ENCODE peak calls at places on chromosomes 16 and 17, in five cellular contexts. J, D, O, V and B are unnamed samples.

GRCh38 chr17:77288115-77288619 is 147.4 kb downstream of the SEC14L1 start:
- DNase-seq in O (no peak), J (no peak), D (no peak), V (no peak), B (no peak)

GRCh38 chr17:12421646-12422306 is 243.9 kb upstream of the MYOCD start:
- DNase-seq in J (no peak), D (no peak), V (no peak), O (no peak), B (no peak)

GRCh38 chr17:11285946-11286345 is 44.9 kb downstream of the SHISA6 start:
- DNase-seq in J (no peak), O (no peak), D (no peak), V (no peak), B (no peak)

GRCh38 chr16:87391324-87391949 is 699 bp upstream of the MAP1LC3B start:
- DNase-seq in O (peak), V (no peak), J (no peak), D (no peak), B (no peak)

GRCh38 chr17:47315451-47316266 is 8.1 kb upstream of the EFCAB13 start:
- DNase-seq in J (no peak), O (no peak), V (peak), D (peak), B (peak)

GRCh38 chr17:75241996-75242460 is 19.4 kb downstream of the GGA3 start:
- DNase-seq in V (no peak), D (no peak), J (no peak), O (no peak), B (no peak)

GRCh38 chr17:4600563-4600962 is 16.2 kb downstream of the SMTNL2 start:
- DNase-seq in J (no peak), D (no peak), V (no peak), O (no peak), B (no peak)

GRCh38 chr17:39706921-39707337 is 7.1 kb downstream of the ERBB2 start:
- DNase-seq in D (no peak), V (no peak), O (no peak), J (no peak), B (no peak)

GRCh38 chr16:79757163-79757562 is 156.6 kb upstream of the MAF start:
- DNase-seq in J (no peak), D (no peak), V (no peak), O (no peak), B (no peak)

GRCh38 chr17:27499451-27500265 is 43.4 kb downstream of the KSR1 start:
- DNase-seq in J (no peak), O (no peak), D (no peak), V (no peak), B (no peak)

GRCh38 chr16:1998852-1999801 is 9.4 kb downstream of the SYNGR3 start:
- DNase-seq in O (no peak), D (no peak), J (no peak), V (no peak), B (no peak)

GRCh38 chr17:42135664-42136653 is 13.4 kb downstream of the HSPB9 start:
- DNase-seq in O (no peak), J (no peak), D (no peak), V (no peak), B (no peak)

GRCh38 chr16:52309761-52310416 is 237.1 kb downstream of the TOX3 start:
- DNase-seq in J (no peak), O (no peak), V (no peak), D (no peak), B (no peak)

GRCh38 chr17:40371261-40371929 is 6.9 kb upstream of the GJD3 start:
- DNase-seq in V (no peak), O (no peak), J (no peak), D (no peak), B (no peak)

GRCh38 chr17:5793899-5794298 is 209.6 kb upstream of the NLRP1 start:
- DNase-seq in V (no peak), D (peak), J (no peak), O (no peak), B (no peak)

GRCh38 chr17:14294876-14295275 is 6.0 kb upstream of the HS3ST3B1 start:
- DNase-seq in J (no peak), O (no peak), V (no peak), D (no peak), B (no peak)

GRCh38 chr17:50872710-50873424 is 6.7 kb upstream of the TOB1 start:
- DNase-seq in J (peak), O (no peak), D (no peak), V (peak), B (no peak)

GRCh38 chr16:52470601-52471000 is 76.3 kb downstream of the TOX3 start:
- DNase-seq in D (no peak), V (no peak), O (no peak), J (no peak), B (peak)

GRCh38 chr17:78665952-78666920 is 89.0 kb upstream of the DNAH17 start:
- DNase-seq in D (no peak), V (peak), O (no peak), J (peak), B (no peak)

GRCh38 chr16:10579965-10580918 is at the start of gene EMP2:
- DNase-seq in D (peak), V (no peak), J (no peak), O (peak), B (peak)

GRCh38 chr17:57953703-57954420 is 1.4 kb downstream of the CUEDC1 start:
- DNase-seq in D (no peak), V (no peak), J (no peak), O (no peak), B (no peak)

GRCh38 chr17:19318611-19319010 is 43.9 kb downstream of the B9D1 start:
- DNase-seq in D (no peak), O (no peak), J (no peak), V (no peak), B (no peak)

GRCh38 chr16:56736476-56736875 is 6.5 kb downstream of the NUP93 start:
- DNase-seq in J (no peak), V (no peak), D (no peak), O (no peak), B (no peak)

GRCh38 chr16:2386990-2387389 is 42.3 kb upstream of the CCNF start:
- DNase-seq in O (no peak), J (no peak), D (no peak), V (no peak), B (no peak)